ENCODE peak calls at places on chromosome 3, in six cellular contexts. G is fibroblast of lung, R is kidney, Q is MM.1S, L is H9, K is neuronal stem cell. M is an unnamed sample. For H3K4me1 and H3K9me3, the result is how much of the 10 kb centered on the place peaks cover.

GRCh38 chr3:29609007-29609805 is 328.3 kb downstream of the RBMS3 start:
- DNase-seq in L (no peak), Q (no peak), G (no peak), K (no peak), R (no peak), M (no peak)

GRCh38 chr3:36372534-36372935 is 7.8 kb upstream of the STAC start:
- DNase-seq in G (peak), L (no peak), Q (no peak), K (no peak), R (no peak), M (no peak)

GRCh38 chr3:191382661-191383060 is 52.3 kb upstream of the UTS2B start:
- DNase-seq in G (no peak), L (no peak), K (no peak), Q (peak), R (no peak), M (no peak)

GRCh38 chr3:133547432-133548041 is 25.9 kb upstream of the CDV3 start:
- DNase-seq in K (no peak), R (no peak), G (peak), Q (peak), L (peak), M (peak)

GRCh38 chr3:186277268-186277909 is 84.6 kb downstream of the DGKG start:
- DNase-seq in L (peak), G (peak), K (no peak), Q (no peak), R (no peak), M (peak)

GRCh38 chr3:106570426-106570825 is 701.6 kb upstream of the CBLB start:
- DNase-seq in K (no peak), Q (no peak), L (no peak), G (no peak), R (no peak), M (no peak)

GRCh38 chr3:107753494-107753893 is 230.7 kb downstream of the BBX start:
- DNase-seq in G (peak), K (peak), Q (peak), L (peak), R (no peak), M (peak)

GRCh38 chr3:51391566-51392300 is 648 bp downstream of the RBM15B start:
- DNase-seq in Q (peak), G (peak), L (no peak), K (no peak), R (peak), M (peak)

GRCh38 chr3:101141135-101141534 is 147.9 kb upstream of the ABI3BP start:
- DNase-seq in G (no peak), Q (no peak), L (no peak), R (no peak), K (no peak), M (no peak)

GRCh38 chr3:14304101-14305045 is 98.0 kb upstream of the SLC6A6 start:
- DNase-seq in L (no peak), R (no peak), G (no peak), K (no peak), Q (no peak), M (no peak)

GRCh38 chr3:80983753-80984152 is 777.7 kb downstream of the GBE1 start:
- DNase-seq in K (no peak), R (no peak), G (no peak), Q (no peak), L (no peak), M (no peak)

GRCh38 chr3:57370331-57370730 is 77.8 kb upstream of the ASB14 start:
- DNase-seq in K (no peak), G (no peak), L (no peak), R (no peak), Q (no peak), M (no peak)

GRCh38 chr3:50242778-50243551 is 7.0 kb downstream of the GNAI2 start:
- DNase-seq in G (peak), Q (no peak), K (no peak), L (no peak), R (peak), M (peak)

GRCh38 chr3:130276203-130276803 is 69.2 kb upstream of the COL6A5 start:
- DNase-seq in K (peak), Q (peak), G (peak), L (no peak), R (no peak), M (peak)

GRCh38 chr3:112958749-112959560 is 15.9 kb downstream of the CD200R1 start:
- DNase-seq in Q (peak), G (no peak), R (no peak), K (no peak), L (no peak), M (no peak)

GRCh38 chr3:58748024-58748423 is 81.5 kb upstream of the FAM3D start:
- DNase-seq in R (no peak), G (no peak), K (no peak), L (no peak), Q (no peak), M (no peak)

GRCh38 chr3:55189359-55189801 is 261.5 kb upstream of the LRTM1 start:
- DNase-seq in Q (no peak), R (no peak), G (peak), L (peak), K (no peak), M (peak)

GRCh38 chr3:100288288-100288894 is 27.6 kb downstream of the TBC1D23 start:
- DNase-seq in L (no peak), K (no peak), G (no peak), Q (no peak), R (no peak), M (no peak)

GRCh38 chr3:43025423-43025822 is 46.3 kb downstream of the GASK1A start:
- DNase-seq in Q (no peak), K (peak), R (no peak), G (no peak), L (no peak), M (peak)

GRCh38 chr3:29268651-29269050 is 12.2 kb upstream of the RBMS3 start:
- DNase-seq in Q (no peak), K (no peak), G (no peak), R (no peak), L (no peak), M (no peak)

GRCh38 chr3:53137835-53138446 is 7.7 kb upstream of the RFT1 start:
- DNase-seq in R (no peak), K (no peak), G (no peak), Q (no peak), L (no peak), M (no peak)

GRCh38 chr3:75192065-75192658 is 472.0 kb upstream of the FRG2C start:
- DNase-seq in R (no peak), G (peak), Q (peak), L (peak), K (peak), M (peak)

GRCh38 chr3:71504250-71505036 is 79.1 kb downstream of the FOXP1 start:
- DNase-seq in K (no peak), G (peak), Q (no peak), L (no peak), R (no peak), M (no peak)

GRCh38 chr3:41317718-41318117 is 118.4 kb downstream of the CTNNB1 start:
- DNase-seq in Q (no peak), G (peak), K (no peak), L (no peak), R (no peak), M (no peak)

GRCh38 chr3:1883489-1883888 is 215.2 kb upstream of the CNTN4 start:
- DNase-seq in R (no peak), L (no peak), G (no peak), Q (no peak), K (no peak), M (no peak)

GRCh38 chr3:45343947-45344346 is 44.4 kb upstream of the LARS2 start:
- DNase-seq in Q (no peak), K (no peak), R (no peak), G (no peak), L (peak), M (peak)

GRCh38 chr3:134801204-134801958 is 6.3 kb downstream of the EPHB1 start:
- DNase-seq in G (no peak), L (no peak), K (no peak), Q (no peak), R (no peak), M (no peak)

GRCh38 chr3:136664771-136665170 is 87.4 kb downstream of the STAG1 start:
- DNase-seq in K (no peak), Q (no peak), G (peak), R (no peak), L (no peak), M (no peak)

GRCh38 chr3:9912294-9912935 is 4.5 kb upstream of the IL17RC start:
- DNase-seq in K (no peak), R (no peak), Q (no peak), L (no peak), G (peak), M (no peak)

GRCh38 chr3:25292604-25293003 is 135.5 kb upstream of the RARB start:
- DNase-seq in Q (no peak), G (no peak), R (no peak), K (no peak), L (no peak), M (no peak)

GRCh38 chr3:169911272-169911671 is at the start of gene SAMD7:
- DNase-seq in G (no peak), L (no peak), K (no peak), Q (no peak), R (no peak), M (no peak)

GRCh38 chr3:71227344-71227743 is 356.2 kb downstream of the FOXP1 start:
- DNase-seq in G (peak), L (no peak), R (no peak), K (no peak), Q (no peak), M (no peak)

GRCh38 chr3:380801-381200 is 184.2 kb downstream of the CHL1 start:
- DNase-seq in G (no peak), K (no peak), L (no peak), Q (no peak), R (no peak), M (no peak)

GRCh38 chr3:61683409-61684261 is 122.3 kb downstream of the PTPRG start:
- DNase-seq in G (no peak), R (no peak), L (no peak), K (no peak), Q (no peak), M (no peak)

GRCh38 chr3:69425249-69425648 is 39.4 kb upstream of the FRMD4B start:
- DNase-seq in G (peak), Q (peak), K (no peak), L (peak), R (no peak), M (peak)

GRCh38 chr3:55565516-55565915 is 78.4 kb upstream of the WNT5A start:
- DNase-seq in R (no peak), K (no peak), Q (no peak), L (no peak), G (no peak), M (no peak)

GRCh38 chr3:42872718-42873117 is 3.0 kb downstream of the CYP8B1 start:
- DNase-seq in G (no peak), K (no peak), R (no peak), L (no peak), Q (no peak), M (peak)

DNA sequence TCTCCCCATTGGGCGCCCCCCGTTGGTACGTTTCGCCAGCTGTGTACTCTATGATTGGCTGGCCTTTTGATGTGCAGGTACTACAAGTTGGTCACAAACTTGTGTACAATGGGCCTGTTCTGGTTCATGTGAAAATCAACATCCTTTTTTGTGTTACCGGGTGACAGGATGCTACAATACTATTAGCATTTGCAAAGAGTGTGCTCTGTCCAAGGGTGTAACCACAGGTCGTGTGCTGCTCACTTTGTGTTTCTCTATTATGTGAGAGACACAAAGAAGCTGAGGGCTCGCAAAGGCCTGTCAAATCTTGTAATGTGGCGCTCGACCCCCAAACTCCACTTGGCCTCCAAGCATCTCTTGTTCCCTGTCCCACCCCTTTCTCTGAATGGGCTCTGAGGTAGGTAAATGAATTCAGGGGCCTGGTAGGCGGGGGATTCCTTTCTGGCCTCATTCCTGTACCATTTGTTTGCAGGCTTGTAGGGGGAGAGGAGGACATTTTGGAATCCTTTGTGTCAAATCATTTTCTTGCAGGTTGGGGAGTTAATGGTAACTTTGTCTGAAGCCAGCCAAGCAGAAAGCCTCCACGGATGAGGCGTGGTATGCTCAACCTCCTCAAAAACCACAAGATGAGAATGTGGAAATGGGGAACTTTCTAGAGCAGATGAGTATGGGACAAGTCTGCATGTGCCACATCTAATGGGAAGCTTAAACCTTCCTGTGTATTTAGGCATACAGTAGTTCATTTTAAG is 109.1 kb downstream of the OPA1 start:
- DNase-seq in Q (no peak), K (peak), L (no peak), G (peak), R (no peak), M (no peak)
- H3K9ac ChIP-seq in Q (no peak), K (no peak), L (no peak), G (no peak), R (no peak), M (no peak)

GRCh38 chr3:30694668-30695067 is 88.3 kb downstream of the TGFBR2 start:
- DNase-seq in K (no peak), G (no peak), R (no peak), L (no peak), Q (no peak), M (no peak)
- H3K4me1 ChIP-seq in K (under half), G (under half), R (under half), L (under half), Q (under half), M (under half)

GRCh38 chr3:127497166-127497565 is 93.4 kb downstream of the TPRA1 start:
- DNase-seq in G (no peak), K (no peak), L (no peak), Q (no peak), R (no peak), M (peak)

GRCh38 chr3:127493924-127494646 is 96.4 kb downstream of the TPRA1 start:
- DNase-seq in K (no peak), R (no peak), L (no peak), G (no peak), Q (no peak), M (peak)

GRCh38 chr3:127495821-127496220 is 94.7 kb downstream of the TPRA1 start:
- DNase-seq in Q (no peak), L (no peak), K (no peak), R (no peak), G (no peak), M (no peak)

GRCh38 chr3:127492426-127492825 is 98.1 kb downstream of the TPRA1 start:
- DNase-seq in L (no peak), K (no peak), G (no peak), Q (no peak), R (no peak), M (peak)

GRCh38 chr3:127496256-127496655 is 94.3 kb downstream of the TPRA1 start:
- DNase-seq in L (no peak), Q (no peak), K (no peak), R (no peak), G (no peak), M (peak)
- H3K9me3 ChIP-seq in L (under half), Q (under half), K (under half), R (under half), G (under half), M (under half)

DNA sequence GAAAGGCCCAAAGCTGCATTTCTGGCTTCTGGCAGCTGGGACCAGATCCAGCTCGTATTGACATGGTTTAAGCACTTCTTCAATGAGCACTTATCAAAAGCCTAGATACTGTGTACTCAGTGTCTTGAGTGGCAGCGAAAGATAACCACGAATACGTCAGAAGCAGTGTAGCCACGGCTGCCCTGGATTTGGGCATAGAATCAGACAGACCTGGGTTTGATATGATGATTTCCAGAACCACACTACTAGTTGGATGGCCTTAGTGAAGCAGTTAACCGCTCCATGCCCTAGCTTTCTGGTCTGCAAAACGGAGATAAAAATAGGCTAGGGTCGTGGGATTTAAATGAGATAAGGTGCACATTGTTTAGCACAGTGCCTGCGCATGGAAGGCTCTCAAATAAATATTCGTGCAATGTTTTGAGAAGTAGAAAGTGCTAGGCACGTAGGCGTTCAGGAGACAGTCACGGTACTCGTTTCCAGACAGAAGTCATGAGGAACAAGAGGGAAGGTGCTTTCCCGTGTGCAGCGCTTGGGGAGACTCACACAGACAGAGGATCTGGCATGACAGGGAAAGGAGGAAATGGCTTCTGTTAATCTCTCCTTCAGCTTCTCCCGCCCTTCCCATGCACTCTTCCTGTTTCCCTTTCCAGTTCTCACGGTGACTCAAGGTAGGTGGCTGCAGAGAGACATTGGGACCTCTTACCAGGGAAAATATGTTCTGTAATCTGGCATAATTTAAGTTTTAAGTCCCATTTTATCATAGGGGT is 70.3 kb downstream of the CCNL1 start:
- DNase-seq in Q (no peak), R (no peak), K (no peak), L (no peak), G (no peak), M (no peak)
- H3K9ac ChIP-seq in Q (peak), R (peak), K (no peak), L (no peak), G (peak), M (no peak)

DNA sequence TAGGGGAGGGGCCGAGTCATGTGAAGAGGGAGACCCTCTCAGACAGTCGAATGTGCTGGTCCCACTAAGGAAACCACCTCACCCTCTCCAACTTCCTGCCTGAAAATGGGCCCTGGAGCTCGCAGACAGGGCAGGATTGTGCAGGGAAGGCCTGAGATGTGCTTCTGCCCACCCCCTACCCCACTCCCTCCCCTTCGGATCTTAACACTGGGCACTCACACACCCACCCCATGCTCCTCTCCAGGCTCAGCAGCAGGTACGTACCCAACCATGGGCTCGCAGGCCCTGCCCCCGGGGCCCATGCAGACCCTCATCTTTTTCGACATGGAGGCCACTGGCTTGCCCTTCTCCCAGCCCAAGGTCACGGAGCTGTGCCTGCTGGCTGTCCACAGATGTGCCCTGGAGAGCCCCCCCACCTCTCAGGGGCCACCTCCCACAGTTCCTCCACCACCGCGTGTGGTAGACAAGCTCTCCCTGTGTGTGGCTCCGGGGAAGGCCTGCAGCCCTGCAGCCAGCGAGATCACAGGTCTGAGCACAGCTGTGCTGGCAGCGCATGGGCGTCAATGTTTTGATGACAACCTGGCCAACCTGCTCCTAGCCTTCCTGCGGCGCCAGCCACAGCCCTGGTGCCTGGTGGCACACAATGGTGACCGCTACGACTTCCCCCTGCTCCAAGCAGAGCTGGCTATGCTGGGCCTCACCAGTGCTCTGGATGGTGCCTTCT is 20.0 kb downstream of the ATRIP start:
- DNase-seq in G (no peak), L (peak), R (peak), K (no peak), Q (peak), M (peak)
- H3K4me1 ChIP-seq in G (under half), L (under half), R (under half), K (under half), Q (under half), M (under half)

DNA sequence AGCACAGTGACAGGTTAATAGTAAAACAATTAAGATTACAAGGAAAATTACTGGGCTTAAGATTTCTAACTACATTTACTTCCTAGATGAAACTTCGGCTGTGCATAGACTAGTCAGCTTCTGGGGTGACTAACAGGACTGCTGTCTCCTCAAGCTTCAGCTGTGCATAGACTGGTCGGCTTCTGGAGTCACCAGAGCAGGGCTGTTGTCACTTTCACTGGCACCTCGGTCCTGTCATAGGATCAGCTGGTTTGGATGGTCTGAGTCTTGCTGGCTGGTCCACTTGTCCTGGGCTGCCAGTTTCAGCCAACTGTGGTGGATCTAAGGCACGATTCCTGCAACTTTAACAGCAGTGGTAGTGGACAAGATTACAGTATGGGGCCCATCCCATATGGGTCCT is 23.8 kb upstream of the ACAD9 start:
- DNase-seq in K (no peak), L (no peak), Q (no peak), R (no peak), G (no peak), M (no peak)
- H3K9me3 ChIP-seq in K (under half), L (under half), Q (under half), R (under half), G (under half), M (half or more)

GRCh38 chr3:48411606-48412374 is 18.1 kb downstream of the PLXNB1 start:
- DNase-seq in R (peak), K (no peak), L (no peak), G (no peak), Q (no peak), M (peak)
- H3K9ac ChIP-seq in R (no peak), K (peak), L (no peak), G (no peak), Q (no peak), M (no peak)

M was measured in endodermal cell.